ENCODE peak calls at places on chromosomes 1 and 21, in five cellular contexts. One of them, this sample, is unnamed.

GRCh38 chr21:41360072-41360821 is 1.6 kb upstream of the MX2 start:
- DNase-seq in esophagus squamous epithelium: no peak
- DNase-seq in RPMI7951: no peak
- DNase-seq in fibroblast of lung: peak
- DNase-seq in non-pigmented ciliary epithelial cell: no peak
- DNase-seq in this sample: no peak

GRCh38 chr21:41137401-41137800 is 30.6 kb upstream of the BACE2 start:
- DNase-seq in esophagus squamous epithelium: no peak
- DNase-seq in RPMI7951: no peak
- DNase-seq in fibroblast of lung: no peak
- DNase-seq in non-pigmented ciliary epithelial cell: no peak
- DNase-seq in this sample: no peak

GRCh38 chr1:38489844-38490270 is 369.7 kb downstream of the RRAGC start:
- DNase-seq in esophagus squamous epithelium: no peak
- DNase-seq in RPMI7951: peak
- DNase-seq in fibroblast of lung: no peak
- DNase-seq in non-pigmented ciliary epithelial cell: no peak
- DNase-seq in this sample: no peak

GRCh38 chr1:233714631-233715217 is 100.8 kb downstream of the KCNK1 start:
- DNase-seq in esophagus squamous epithelium: no peak
- DNase-seq in RPMI7951: no peak
- DNase-seq in fibroblast of lung: no peak
- DNase-seq in non-pigmented ciliary epithelial cell: no peak
- DNase-seq in this sample: no peak

GRCh38 chr1:64215576-64215975 is 12.2 kb downstream of the UBE2U start:
- DNase-seq in esophagus squamous epithelium: no peak
- DNase-seq in RPMI7951: peak
- DNase-seq in fibroblast of lung: peak
- DNase-seq in non-pigmented ciliary epithelial cell: no peak
- DNase-seq in this sample: no peak

GRCh38 chr1:204523605-204524215 is 7.5 kb downstream of the MDM4 start:
- DNase-seq in esophagus squamous epithelium: no peak
- DNase-seq in RPMI7951: no peak
- DNase-seq in fibroblast of lung: peak
- DNase-seq in non-pigmented ciliary epithelial cell: no peak
- DNase-seq in this sample: no peak

GRCh38 chr21:31537872-31538576 is 121.5 kb upstream of the SOD1 start:
- DNase-seq in esophagus squamous epithelium: no peak
- DNase-seq in RPMI7951: no peak
- DNase-seq in fibroblast of lung: no peak
- DNase-seq in non-pigmented ciliary epithelial cell: no peak
- DNase-seq in this sample: no peak

GRCh38 chr1:61139324-61140055 is 57.1 kb downstream of the NFIA start:
- DNase-seq in esophagus squamous epithelium: no peak
- DNase-seq in RPMI7951: no peak
- DNase-seq in fibroblast of lung: peak
- DNase-seq in non-pigmented ciliary epithelial cell: no peak
- DNase-seq in this sample: peak

GRCh38 chr1:59063501-59063900 is 233.4 kb upstream of the FGGY start:
- DNase-seq in esophagus squamous epithelium: no peak
- DNase-seq in RPMI7951: no peak
- DNase-seq in fibroblast of lung: no peak
- DNase-seq in non-pigmented ciliary epithelial cell: no peak
- DNase-seq in this sample: no peak

GRCh38 chr1:44808938-44809917 is 905 bp downstream of the BTBD19 start:
- DNase-seq in esophagus squamous epithelium: peak
- DNase-seq in RPMI7951: peak
- DNase-seq in fibroblast of lung: peak
- DNase-seq in non-pigmented ciliary epithelial cell: peak
- DNase-seq in this sample: peak

GRCh38 chr1:71106658-71107322 is 26.0 kb upstream of the ZRANB2 start:
- DNase-seq in esophagus squamous epithelium: no peak
- DNase-seq in RPMI7951: peak
- DNase-seq in fibroblast of lung: no peak
- DNase-seq in non-pigmented ciliary epithelial cell: no peak
- DNase-seq in this sample: peak

GRCh38 chr1:27438621-27439061 is 46.2 kb downstream of the GPR3 start:
- DNase-seq in esophagus squamous epithelium: no peak
- DNase-seq in RPMI7951: no peak
- DNase-seq in fibroblast of lung: no peak
- DNase-seq in non-pigmented ciliary epithelial cell: no peak
- DNase-seq in this sample: no peak

GRCh38 chr1:102942324-102942723 is 166.0 kb downstream of the COL11A1 start:
- DNase-seq in esophagus squamous epithelium: no peak
- DNase-seq in RPMI7951: no peak
- DNase-seq in fibroblast of lung: peak
- DNase-seq in non-pigmented ciliary epithelial cell: no peak
- DNase-seq in this sample: peak

GRCh38 chr21:43597052-43597451 is 62.2 kb downstream of the HSF2BP start:
- DNase-seq in esophagus squamous epithelium: no peak
- DNase-seq in RPMI7951: peak
- DNase-seq in fibroblast of lung: peak
- DNase-seq in non-pigmented ciliary epithelial cell: peak
- DNase-seq in this sample: peak

GRCh38 chr1:117169871-117170596 is 40.7 kb downstream of the VTCN1 start:
- DNase-seq in esophagus squamous epithelium: no peak
- DNase-seq in RPMI7951: no peak
- DNase-seq in fibroblast of lung: peak
- DNase-seq in non-pigmented ciliary epithelial cell: no peak
- DNase-seq in this sample: no peak

GRCh38 chr1:171816300-171816901 is 24.9 kb upstream of the DNM3 start:
- DNase-seq in esophagus squamous epithelium: no peak
- DNase-seq in RPMI7951: no peak
- DNase-seq in fibroblast of lung: no peak
- DNase-seq in non-pigmented ciliary epithelial cell: no peak
- DNase-seq in this sample: no peak

GRCh38 chr1:169163059-169163458 is 56.6 kb downstream of the ATP1B1 start:
- DNase-seq in esophagus squamous epithelium: no peak
- DNase-seq in RPMI7951: peak
- DNase-seq in fibroblast of lung: peak
- DNase-seq in non-pigmented ciliary epithelial cell: no peak
- DNase-seq in this sample: no peak

GRCh38 chr1:94713472-94714141 is 106.5 kb upstream of the SLC44A3 start:
- DNase-seq in esophagus squamous epithelium: peak
- DNase-seq in RPMI7951: peak
- DNase-seq in fibroblast of lung: peak
- DNase-seq in non-pigmented ciliary epithelial cell: peak
- DNase-seq in this sample: peak

GRCh38 chr1:29513357-29513756 is 277.0 kb downstream of the PTPRU start:
- DNase-seq in esophagus squamous epithelium: no peak
- DNase-seq in RPMI7951: peak
- DNase-seq in fibroblast of lung: peak
- DNase-seq in non-pigmented ciliary epithelial cell: peak
- DNase-seq in this sample: peak

GRCh38 chr1:6770727-6771567 is 14.3 kb upstream of the CAMTA1 start:
- DNase-seq in esophagus squamous epithelium: no peak
- DNase-seq in RPMI7951: peak
- DNase-seq in fibroblast of lung: peak
- DNase-seq in non-pigmented ciliary epithelial cell: no peak
- DNase-seq in this sample: peak

GRCh38 chr1:22132517-22133235 is 10.2 kb downstream of the WNT4 start:
- DNase-seq in esophagus squamous epithelium: no peak
- DNase-seq in RPMI7951: peak
- DNase-seq in fibroblast of lung: peak
- DNase-seq in non-pigmented ciliary epithelial cell: no peak
- DNase-seq in this sample: peak

GRCh38 chr21:37356710-37357109 is 9.9 kb upstream of the DYRK1A start:
- DNase-seq in esophagus squamous epithelium: no peak
- DNase-seq in RPMI7951: no peak
- DNase-seq in fibroblast of lung: no peak
- DNase-seq in non-pigmented ciliary epithelial cell: no peak
- DNase-seq in this sample: no peak

GRCh38 chr21:16579538-16579937 is 849.8 kb downstream of the USP25 start:
- DNase-seq in esophagus squamous epithelium: no peak
- DNase-seq in RPMI7951: no peak
- DNase-seq in fibroblast of lung: peak
- DNase-seq in non-pigmented ciliary epithelial cell: no peak
- DNase-seq in this sample: peak

GRCh38 chr1:53971718-53972117 is 25.6 kb downstream of the LRRC42 start:
- DNase-seq in esophagus squamous epithelium: no peak
- DNase-seq in RPMI7951: no peak
- DNase-seq in fibroblast of lung: peak
- DNase-seq in non-pigmented ciliary epithelial cell: no peak
- DNase-seq in this sample: peak

GRCh38 chr1:155012052-155012546 is 9.5 kb downstream of the ZBTB7B start:
- DNase-seq in esophagus squamous epithelium: no peak
- DNase-seq in RPMI7951: peak
- DNase-seq in fibroblast of lung: peak
- DNase-seq in non-pigmented ciliary epithelial cell: no peak
- DNase-seq in this sample: peak

This sample was measured in astrocyte of the spinal cord.